ENCODE peak calls at places on chromosomes 16 and 17, in eight cellular contexts. E, M, U, L, F, Y, X and N are unnamed samples.

GRCh38 chr16:19330801-19331484 is 45.4 kb downstream of the CLEC19A start:
- DNase-seq in E (no peak), M (no peak), U (no peak), L (no peak), F (peak; percentile 65), Y (no peak), X (no peak), N (no peak)

GRCh38 chr17:35627417-35627816 is 40.3 kb downstream of the AP2B1 start:
- DNase-seq in E (no peak), M (no peak), U (no peak), L (no peak), F (no peak), Y (no peak), X (no peak), N (no peak)

GRCh38 chr17:76527430-76528111 is 9.9 kb downstream of the CYGB start:
- DNase-seq in E (peak; percentile 85), M (peak; percentile 61), U (peak; percentile 75), L (peak; percentile 73), F (no peak), Y (peak; percentile 77), X (peak; percentile 85), N (peak; percentile 68)

GRCh38 chr17:79038545-79039135 is 14.7 kb downstream of the C1QTNF1 start:
- DNase-seq in E (peak; percentile 81), M (no peak), U (no peak), L (no peak), F (no peak), Y (no peak), X (no peak), N (peak; percentile 44)

GRCh38 chr17:1511290-1511689 is 5.1 kb downstream of the INPP5K start:
- DNase-seq in E (peak; percentile 68), M (no peak), U (no peak), L (peak; percentile 72), F (no peak), Y (peak; percentile 32), X (no peak), N (no peak)

GRCh38 chr16:85420501-85421337 is 192.4 kb upstream of the GSE1 start:
- DNase-seq in E (peak; percentile 85), M (peak; percentile 67), U (peak; percentile 63), L (peak; percentile 16), F (peak; percentile 49), Y (peak; percentile 75), X (peak; percentile 17), N (peak; percentile 71)

GRCh38 chr16:24075929-24076716 is 180.0 kb upstream of the CACNG3 start:
- DNase-seq in E (no peak), M (no peak), U (no peak), L (no peak), F (peak; percentile 10), Y (no peak), X (no peak), N (peak; percentile 41)

GRCh38 chr17:59707971-59708425 is 544 bp downstream of the VMP1 start:
- DNase-seq in E (no peak), M (peak; percentile 4), U (no peak), L (no peak), F (no peak), Y (no peak), X (no peak), N (no peak)

GRCh38 chr16:19542138-19542821 is 13.2 kb upstream of the VPS35L start:
- DNase-seq in E (no peak), M (no peak), U (no peak), L (no peak), F (no peak), Y (no peak), X (peak; percentile 13), N (no peak)

GRCh38 chr17:64291268-64291851 is 28.3 kb upstream of the TEX2 start:
- DNase-seq in E (no peak), M (no peak), U (no peak), L (no peak), F (no peak), Y (no peak), X (peak; percentile 23), N (no peak)

GRCh38 chr16:89720520-89720858 is 209 bp downstream of the VPS9D1 start:
- DNase-seq in E (no peak), M (no peak), U (peak; percentile 77), L (peak; percentile 44), F (no peak), Y (peak; percentile 75), X (no peak), N (no peak)

GRCh38 chr17:78329263-78330059 is 30.4 kb downstream of the SOCS3 start:
- DNase-seq in E (no peak), M (no peak), U (peak; percentile 51), L (no peak), F (peak; percentile 76), Y (no peak), X (no peak), N (no peak)

GRCh38 chr16:86550281-86550680 is 4.8 kb downstream of the MTHFSD start:
- DNase-seq in E (no peak), M (no peak), U (no peak), L (no peak), F (no peak), Y (no peak), X (no peak), N (no peak)

GRCh38 chr16:11689031-11689840 is 21.0 kb downstream of the SNN start:
- DNase-seq in E (no peak), M (no peak), U (no peak), L (no peak), F (no peak), Y (no peak), X (no peak), N (peak; percentile 81)

GRCh38 chr17:82458885-82459424 is 414 bp downstream of the NARF start:
- DNase-seq in E (peak; percentile 64), M (peak; percentile 20), U (peak; percentile 44), L (no peak), F (no peak), Y (peak; percentile 34), X (no peak), N (peak; percentile 57)

GRCh38 chr17:82457071-82457789 is 1.3 kb upstream of the NARF start:
- DNase-seq in E (no peak), M (no peak), U (no peak), L (no peak), F (no peak), Y (peak; percentile 60), X (no peak), N (no peak)

GRCh38 chr17:82461827-82462524 is 3.4 kb downstream of the NARF start:
- DNase-seq in E (peak; percentile 38), M (no peak), U (peak; percentile 44), L (no peak), F (no peak), Y (no peak), X (no peak), N (no peak)

GRCh38 chr17:82458130-82458884 is at the start of gene NARF:
- DNase-seq in E (peak; percentile 99), M (peak; percentile 97), U (peak; percentile 97), L (peak; percentile 98), F (peak; percentile 98), Y (peak; percentile 98), X (peak; percentile 99), N (peak; percentile 98)

DNA sequence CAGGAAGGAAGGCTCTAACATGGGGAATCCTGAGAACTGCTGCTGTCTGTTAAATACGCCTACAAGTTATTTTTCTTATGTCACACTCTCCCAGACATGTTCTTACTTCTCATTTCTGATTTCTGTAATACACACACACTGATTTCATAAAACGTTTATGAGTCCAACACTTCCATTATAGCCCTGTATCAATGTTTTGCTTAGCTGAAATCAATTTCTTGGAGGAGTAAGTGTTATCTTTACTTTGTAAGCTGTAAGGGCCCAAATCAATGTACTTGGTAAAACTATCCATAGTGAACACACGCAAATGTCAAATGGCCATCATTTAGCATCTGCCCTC is 781 bp upstream of the NARF start:
- DNase-seq in E (no peak), M (no peak), U (no peak), L (no peak), F (no peak), Y (no peak), X (no peak), N (no peak)
- H3K4me3 ChIP-seq in E (peak overlapping the region; percentile 94), M (peak overlapping the region; percentile 75), U (peak overlapping the region; percentile 97), L (peak overlapping the region; percentile 94), F (peak overlapping the region; percentile 76), Y (no peak overlapping the region), X (peak overlapping the region; percentile 92), N (peak overlapping the region; percentile 92)

DNA sequence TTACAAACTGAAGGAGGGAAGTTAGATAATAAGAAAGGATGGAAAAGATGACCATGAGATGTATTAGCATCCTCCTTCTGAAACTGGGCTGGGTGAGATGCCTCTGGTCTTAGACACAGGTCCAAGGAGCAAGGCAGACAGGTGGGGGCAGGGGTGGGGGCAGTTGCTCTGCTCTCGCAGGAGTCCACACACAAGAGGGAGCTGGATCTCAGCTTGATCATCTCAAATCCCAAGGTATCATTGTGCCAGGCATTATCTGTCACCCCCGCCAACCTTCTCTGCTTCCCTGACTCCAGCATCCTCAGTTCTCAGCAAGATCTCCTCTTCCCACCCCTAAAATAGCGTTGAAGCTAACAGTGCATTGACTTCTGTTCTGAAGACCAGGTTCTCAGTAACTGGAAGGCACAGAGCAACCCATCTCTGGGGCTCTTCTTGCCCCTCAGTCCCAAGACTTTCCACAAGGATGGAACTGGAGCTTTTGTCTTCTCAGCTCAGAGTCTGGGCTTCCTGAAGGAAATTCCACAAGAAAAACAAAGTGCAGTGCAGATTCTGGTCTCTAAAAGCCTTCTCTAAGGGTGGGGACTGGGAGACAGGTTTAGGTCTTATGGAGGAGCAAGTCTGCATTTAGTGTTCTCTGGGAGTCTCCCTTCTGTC is 1.6 kb downstream of the FLOT2 start:
- DNase-seq in E (no peak), M (no peak), U (no peak), L (no peak), F (no peak), Y (no peak), X (no peak), N (no peak)
- H3K4me3 ChIP-seq in E (peak overlapping the region; percentile 91), M (peak overlapping the region; percentile 82), U (peak overlapping the region; percentile 79), L (no peak overlapping the region), F (peak overlapping the region; percentile 83), Y (no peak overlapping the region), X (peak overlapping the region; percentile 77), N (peak overlapping the region; percentile 83)

DNA sequence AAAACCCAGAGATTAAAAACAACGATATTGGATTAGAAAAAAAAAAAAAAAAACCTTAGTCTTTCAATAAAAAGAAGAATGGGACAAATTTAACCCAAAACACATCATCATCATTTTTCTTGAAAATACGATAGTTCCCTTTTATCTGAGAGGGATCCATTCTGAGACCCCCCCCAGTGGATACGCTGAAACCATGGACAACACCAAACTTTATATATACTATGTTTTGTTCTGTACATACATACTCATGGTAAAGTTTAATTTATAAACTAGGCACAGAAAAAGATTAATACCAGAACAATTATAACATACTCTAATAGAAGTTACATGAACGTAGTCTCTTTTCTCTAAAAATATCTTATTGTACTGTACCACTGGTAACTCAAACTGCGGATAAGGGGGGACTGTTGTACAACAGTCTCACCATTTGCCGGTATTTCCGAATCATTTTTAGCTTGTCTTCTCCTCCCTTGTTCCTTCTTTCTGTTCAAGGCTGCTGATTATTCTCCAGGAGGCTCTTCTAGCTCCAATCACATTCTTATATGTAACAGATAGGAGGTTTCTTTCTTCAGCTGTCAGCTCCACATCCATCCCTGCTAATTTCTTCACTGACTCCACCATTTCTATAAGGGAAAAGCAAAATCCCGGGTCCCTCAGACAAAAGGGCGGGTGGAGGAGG is 37.0 kb downstream of the RNF135 start:
- DNase-seq in E (no peak), M (no peak), U (no peak), L (no peak), F (no peak), Y (no peak), X (no peak), N (no peak)
- H3K4me3 ChIP-seq in E (peak overlapping the region; percentile 66), M (peak overlapping the region; percentile 75), U (peak overlapping the region; percentile 66), L (peak overlapping the region; percentile 73), F (no peak overlapping the region), Y (peak overlapping the region; percentile 42), X (no peak overlapping the region), N (peak overlapping the region; percentile 67)

DNA sequence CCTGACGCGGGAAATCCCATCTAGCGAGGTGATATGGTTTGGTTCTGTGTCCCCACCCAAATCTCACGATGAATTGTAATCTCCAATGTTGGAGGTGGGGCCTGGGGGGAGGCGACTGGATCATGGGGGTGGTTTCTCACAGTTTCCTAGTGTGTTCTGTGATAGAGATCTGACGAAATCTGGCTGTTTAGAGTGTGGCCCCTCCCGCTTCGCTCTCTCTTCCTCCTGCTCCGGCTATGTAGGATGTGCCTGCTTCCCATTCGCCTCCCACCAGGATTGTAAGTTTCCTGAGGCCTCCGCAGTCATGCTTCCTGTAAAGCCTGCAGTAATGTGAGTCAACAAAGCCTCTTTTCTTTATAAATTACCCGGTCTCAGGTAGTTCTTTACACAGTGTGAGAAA is 31.6 kb downstream of the IFT140 start:
- DNase-seq in E (no peak), M (no peak), U (no peak), L (no peak), F (no peak), Y (peak; percentile 14), X (no peak), N (no peak)
- H3K4me3 ChIP-seq in E (no peak overlapping the region), M (no peak overlapping the region), U (no peak overlapping the region), L (no peak overlapping the region), F (no peak overlapping the region), Y (no peak overlapping the region), X (no peak overlapping the region), N (no peak overlapping the region)